ENCODE peak calls at places on chromosomes 13 and 19, in four cellular contexts. K is stimulated activated CD8-positive, alpha-beta memory T cell treated with anti-CD3 and anti-CD28 coated beads, Interleukin-4, amount 100 ng/mL, for 48 hours; T is left kidney; O is esophagus squamous epithelium. H is an unnamed sample.

GRCh38 chr19:51075998-51076397 is 6.7 kb downstream of the KLK14 start:
- DNase-seq in O (no peak), T (no peak), K (no peak), H (no peak)

GRCh38 chr13:100128373-100128772 is 39.5 kb downstream of the PCCA start:
- DNase-seq in O (no peak), K (peak), T (peak), H (no peak)

GRCh38 chr13:49132479-49133002 is 87.6 kb upstream of the MLNR start:
- DNase-seq in T (no peak), K (no peak), O (no peak), H (no peak)

GRCh38 chr19:7832781-7833180 is 2.8 kb downstream of the EVI5L start:
- DNase-seq in K (no peak), T (no peak), O (no peak), H (no peak)

GRCh38 chr19:15902254-15902653 is 4.4 kb upstream of the CYP4F2 start:
- DNase-seq in T (no peak), K (no peak), O (no peak), H (no peak)

GRCh38 chr13:68173111-68173510 is 943.0 kb upstream of the PCDH9 start:
- DNase-seq in K (no peak), O (no peak), T (no peak), H (no peak)

GRCh38 chr13:74026753-74027152 is 107.5 kb downstream of the KLF12 start:
- DNase-seq in T (no peak), K (peak), O (no peak), H (no peak)

GRCh38 chr13:99777873-99778272 is 193.7 kb downstream of the ZIC5 start:
- DNase-seq in K (no peak), O (no peak), T (no peak), H (no peak)